ENCODE peak calls at places on chromosomes 5 and 9, in eight cellular contexts. One of them, this sample, is unnamed.

GRCh38 chr5:59264641-59265245 is 628.8 kb downstream of the PDE4D start:
- DNase-seq in IMR-90: no peak
- DNase-seq in neural progenitor cell: peak
- DNase-seq in upper lobe of right lung: no peak
- DNase-seq in epithelial cell of esophagus: no peak
- DNase-seq in CD8-positive, alpha-beta memory T cell: no peak
- DNase-seq in fibroblast of lung: peak
- DNase-seq in CD8-positive, alpha-beta T cell: no peak
- DNase-seq in this sample: no peak

GRCh38 chr9:83312543-83312942 is 225.7 kb downstream of the FRMD3 start:
- DNase-seq in CD8-positive, alpha-beta memory T cell: no peak
- DNase-seq in upper lobe of right lung: no peak
- DNase-seq in epithelial cell of esophagus: peak
- DNase-seq in neural progenitor cell: no peak
- DNase-seq in IMR-90: no peak
- DNase-seq in fibroblast of lung: no peak
- DNase-seq in CD8-positive, alpha-beta T cell: no peak
- DNase-seq in this sample: no peak

GRCh38 chr9:93891050-93891449 is 64.1 kb downstream of the BARX1 start:
- DNase-seq in upper lobe of right lung: no peak
- DNase-seq in epithelial cell of esophagus: no peak
- DNase-seq in fibroblast of lung: no peak
- DNase-seq in CD8-positive, alpha-beta T cell: no peak
- DNase-seq in IMR-90: no peak
- DNase-seq in neural progenitor cell: no peak
- DNase-seq in CD8-positive, alpha-beta memory T cell: no peak
- DNase-seq in this sample: no peak

GRCh38 chr5:106860398-106861044 is 810.2 kb downstream of the EFNA5 start:
- DNase-seq in CD8-positive, alpha-beta memory T cell: no peak
- DNase-seq in upper lobe of right lung: no peak
- DNase-seq in CD8-positive, alpha-beta T cell: no peak
- DNase-seq in IMR-90: no peak
- DNase-seq in neural progenitor cell: no peak
- DNase-seq in epithelial cell of esophagus: no peak
- DNase-seq in fibroblast of lung: no peak
- DNase-seq in this sample: no peak

GRCh38 chr5:171442287-171443042 is 23.0 kb downstream of the FGF18 start:
- DNase-seq in fibroblast of lung: peak
- DNase-seq in upper lobe of right lung: no peak
- DNase-seq in neural progenitor cell: no peak
- DNase-seq in CD8-positive, alpha-beta T cell: no peak
- DNase-seq in epithelial cell of esophagus: no peak
- DNase-seq in CD8-positive, alpha-beta memory T cell: no peak
- DNase-seq in IMR-90: peak
- DNase-seq in this sample: no peak

GRCh38 chr5:105828855-105829254 is 1841.9 kb downstream of the EFNA5 start:
- DNase-seq in CD8-positive, alpha-beta T cell: no peak
- DNase-seq in IMR-90: no peak
- DNase-seq in epithelial cell of esophagus: no peak
- DNase-seq in fibroblast of lung: no peak
- DNase-seq in CD8-positive, alpha-beta memory T cell: no peak
- DNase-seq in upper lobe of right lung: no peak
- DNase-seq in neural progenitor cell: no peak
- DNase-seq in this sample: no peak

GRCh38 chr9:534886-535285 is 306.6 kb upstream of the DMRT1 start:
- DNase-seq in CD8-positive, alpha-beta T cell: no peak
- DNase-seq in fibroblast of lung: no peak
- DNase-seq in CD8-positive, alpha-beta memory T cell: no peak
- DNase-seq in neural progenitor cell: no peak
- DNase-seq in epithelial cell of esophagus: peak
- DNase-seq in IMR-90: no peak
- DNase-seq in upper lobe of right lung: no peak
- DNase-seq in this sample: no peak

GRCh38 chr9:14153310-14153720 is 160.6 kb downstream of the NFIB start:
- DNase-seq in epithelial cell of esophagus: no peak
- DNase-seq in neural progenitor cell: peak
- DNase-seq in CD8-positive, alpha-beta memory T cell: no peak
- DNase-seq in CD8-positive, alpha-beta T cell: no peak
- DNase-seq in fibroblast of lung: no peak
- DNase-seq in upper lobe of right lung: no peak
- DNase-seq in IMR-90: no peak
- DNase-seq in this sample: no peak

GRCh38 chr5:174418809-174419522 is 305.4 kb upstream of the MSX2 start:
- DNase-seq in CD8-positive, alpha-beta memory T cell: peak
- DNase-seq in CD8-positive, alpha-beta T cell: no peak
- DNase-seq in fibroblast of lung: no peak
- DNase-seq in epithelial cell of esophagus: no peak
- DNase-seq in upper lobe of right lung: no peak
- DNase-seq in IMR-90: no peak
- DNase-seq in neural progenitor cell: peak
- DNase-seq in this sample: no peak

GRCh38 chr5:52356311-52356918 is 431.3 kb upstream of the ITGA1 start:
- DNase-seq in IMR-90: peak
- DNase-seq in upper lobe of right lung: no peak
- DNase-seq in neural progenitor cell: peak
- DNase-seq in epithelial cell of esophagus: peak
- DNase-seq in fibroblast of lung: no peak
- DNase-seq in CD8-positive, alpha-beta T cell: no peak
- DNase-seq in CD8-positive, alpha-beta memory T cell: no peak
- DNase-seq in this sample: no peak

GRCh38 chr5:115168829-115169391 is 798 bp downstream of the TRIM36 start:
- DNase-seq in CD8-positive, alpha-beta memory T cell: no peak
- DNase-seq in upper lobe of right lung: peak
- DNase-seq in neural progenitor cell: peak
- DNase-seq in CD8-positive, alpha-beta T cell: no peak
- DNase-seq in IMR-90: no peak
- DNase-seq in fibroblast of lung: peak
- DNase-seq in epithelial cell of esophagus: peak
- DNase-seq in this sample: no peak

GRCh38 chr5:161134123-161134522 is 282.1 kb upstream of the ATP10B start:
- DNase-seq in CD8-positive, alpha-beta memory T cell: no peak
- DNase-seq in IMR-90: no peak
- DNase-seq in CD8-positive, alpha-beta T cell: no peak
- DNase-seq in fibroblast of lung: no peak
- DNase-seq in upper lobe of right lung: no peak
- DNase-seq in epithelial cell of esophagus: no peak
- DNase-seq in neural progenitor cell: no peak
- DNase-seq in this sample: no peak

GRCh38 chr9:85960688-85961093 is 19.7 kb downstream of the NAA35 start:
- DNase-seq in CD8-positive, alpha-beta T cell: no peak
- DNase-seq in upper lobe of right lung: no peak
- DNase-seq in epithelial cell of esophagus: peak
- DNase-seq in fibroblast of lung: no peak
- DNase-seq in neural progenitor cell: no peak
- DNase-seq in CD8-positive, alpha-beta memory T cell: no peak
- DNase-seq in IMR-90: peak
- DNase-seq in this sample: no peak

GRCh38 chr5:168085321-168086040 is 206.0 kb upstream of the WWC1 start:
- DNase-seq in CD8-positive, alpha-beta memory T cell: no peak
- DNase-seq in epithelial cell of esophagus: no peak
- DNase-seq in neural progenitor cell: no peak
- DNase-seq in fibroblast of lung: peak
- DNase-seq in upper lobe of right lung: no peak
- DNase-seq in IMR-90: no peak
- DNase-seq in CD8-positive, alpha-beta T cell: no peak
- DNase-seq in this sample: no peak

GRCh38 chr5:173775692-173776135 is 112.4 kb upstream of the CPEB4 start:
- DNase-seq in IMR-90: no peak
- DNase-seq in fibroblast of lung: no peak
- DNase-seq in CD8-positive, alpha-beta memory T cell: no peak
- DNase-seq in neural progenitor cell: no peak
- DNase-seq in epithelial cell of esophagus: no peak
- DNase-seq in CD8-positive, alpha-beta T cell: no peak
- DNase-seq in upper lobe of right lung: no peak
- DNase-seq in this sample: no peak

GRCh38 chr5:143025376-143025775 is 255.2 kb downstream of the ARHGAP26 start:
- DNase-seq in epithelial cell of esophagus: no peak
- DNase-seq in upper lobe of right lung: no peak
- DNase-seq in CD8-positive, alpha-beta T cell: no peak
- DNase-seq in CD8-positive, alpha-beta memory T cell: no peak
- DNase-seq in fibroblast of lung: no peak
- DNase-seq in neural progenitor cell: no peak
- DNase-seq in IMR-90: no peak
- DNase-seq in this sample: no peak
- H3K4me3 ChIP-seq in epithelial cell of esophagus: no peak
- H3K4me3 ChIP-seq in upper lobe of right lung: no peak
- H3K4me3 ChIP-seq in CD8-positive, alpha-beta T cell: no peak
- H3K4me3 ChIP-seq in CD8-positive, alpha-beta memory T cell: no peak
- H3K4me3 ChIP-seq in fibroblast of lung: no peak
- H3K4me3 ChIP-seq in neural progenitor cell: no peak
- H3K4me3 ChIP-seq in IMR-90: no peak
- H3K4me3 ChIP-seq in this sample: peak

GRCh38 chr5:77631166-77631582 is 7.3 kb downstream of the OTP start:
- DNase-seq in fibroblast of lung: no peak
- DNase-seq in IMR-90: no peak
- DNase-seq in upper lobe of right lung: no peak
- DNase-seq in neural progenitor cell: no peak
- DNase-seq in CD8-positive, alpha-beta memory T cell: no peak
- DNase-seq in epithelial cell of esophagus: no peak
- DNase-seq in CD8-positive, alpha-beta T cell: no peak
- DNase-seq in this sample: peak
- H3K4me3 ChIP-seq in fibroblast of lung: no peak
- H3K4me3 ChIP-seq in IMR-90: no peak
- H3K4me3 ChIP-seq in upper lobe of right lung: peak
- H3K4me3 ChIP-seq in neural progenitor cell: peak
- H3K4me3 ChIP-seq in CD8-positive, alpha-beta memory T cell: peak
- H3K4me3 ChIP-seq in epithelial cell of esophagus: no peak
- H3K4me3 ChIP-seq in CD8-positive, alpha-beta T cell: peak
- H3K4me3 ChIP-seq in this sample: peak

GRCh38 chr9:136712690-136713554 is 550 bp downstream of the DIPK1B start:
- DNase-seq in upper lobe of right lung: no peak
- DNase-seq in CD8-positive, alpha-beta memory T cell: no peak
- DNase-seq in neural progenitor cell: peak
- DNase-seq in CD8-positive, alpha-beta T cell: no peak
- DNase-seq in epithelial cell of esophagus: no peak
- DNase-seq in IMR-90: no peak
- DNase-seq in fibroblast of lung: no peak
- DNase-seq in this sample: no peak
- H3K4me3 ChIP-seq in upper lobe of right lung: peak
- H3K4me3 ChIP-seq in CD8-positive, alpha-beta memory T cell: no peak
- H3K4me3 ChIP-seq in neural progenitor cell: peak
- H3K4me3 ChIP-seq in CD8-positive, alpha-beta T cell: no peak
- H3K4me3 ChIP-seq in epithelial cell of esophagus: peak
- H3K4me3 ChIP-seq in IMR-90: peak
- H3K4me3 ChIP-seq in fibroblast of lung: no peak
- H3K4me3 ChIP-seq in this sample: no peak

GRCh38 chr5:149500922-149501582 is 50.2 kb downstream of the CSNK1A1 start:
- DNase-seq in IMR-90: peak
- DNase-seq in epithelial cell of esophagus: no peak
- DNase-seq in neural progenitor cell: no peak
- DNase-seq in upper lobe of right lung: no peak
- DNase-seq in CD8-positive, alpha-beta memory T cell: no peak
- DNase-seq in fibroblast of lung: peak
- DNase-seq in CD8-positive, alpha-beta T cell: no peak
- DNase-seq in this sample: no peak
- H3K4me3 ChIP-seq in IMR-90: no peak
- H3K4me3 ChIP-seq in epithelial cell of esophagus: no peak
- H3K4me3 ChIP-seq in neural progenitor cell: no peak
- H3K4me3 ChIP-seq in upper lobe of right lung: no peak
- H3K4me3 ChIP-seq in CD8-positive, alpha-beta memory T cell: no peak
- H3K4me3 ChIP-seq in fibroblast of lung: no peak
- H3K4me3 ChIP-seq in CD8-positive, alpha-beta T cell: no peak
- H3K4me3 ChIP-seq in this sample: no peak

GRCh38 chr5:55923873-55924500 is 70.8 kb downstream of the IL6ST start:
- DNase-seq in epithelial cell of esophagus: no peak
- DNase-seq in CD8-positive, alpha-beta T cell: no peak
- DNase-seq in IMR-90: no peak
- DNase-seq in CD8-positive, alpha-beta memory T cell: no peak
- DNase-seq in neural progenitor cell: no peak
- DNase-seq in upper lobe of right lung: no peak
- DNase-seq in fibroblast of lung: no peak
- DNase-seq in this sample: no peak
- H3K4me3 ChIP-seq in epithelial cell of esophagus: no peak
- H3K4me3 ChIP-seq in CD8-positive, alpha-beta T cell: no peak
- H3K4me3 ChIP-seq in IMR-90: no peak
- H3K4me3 ChIP-seq in CD8-positive, alpha-beta memory T cell: peak
- H3K4me3 ChIP-seq in neural progenitor cell: no peak
- H3K4me3 ChIP-seq in upper lobe of right lung: peak
- H3K4me3 ChIP-seq in fibroblast of lung: no peak
- H3K4me3 ChIP-seq in this sample: no peak

DNA sequence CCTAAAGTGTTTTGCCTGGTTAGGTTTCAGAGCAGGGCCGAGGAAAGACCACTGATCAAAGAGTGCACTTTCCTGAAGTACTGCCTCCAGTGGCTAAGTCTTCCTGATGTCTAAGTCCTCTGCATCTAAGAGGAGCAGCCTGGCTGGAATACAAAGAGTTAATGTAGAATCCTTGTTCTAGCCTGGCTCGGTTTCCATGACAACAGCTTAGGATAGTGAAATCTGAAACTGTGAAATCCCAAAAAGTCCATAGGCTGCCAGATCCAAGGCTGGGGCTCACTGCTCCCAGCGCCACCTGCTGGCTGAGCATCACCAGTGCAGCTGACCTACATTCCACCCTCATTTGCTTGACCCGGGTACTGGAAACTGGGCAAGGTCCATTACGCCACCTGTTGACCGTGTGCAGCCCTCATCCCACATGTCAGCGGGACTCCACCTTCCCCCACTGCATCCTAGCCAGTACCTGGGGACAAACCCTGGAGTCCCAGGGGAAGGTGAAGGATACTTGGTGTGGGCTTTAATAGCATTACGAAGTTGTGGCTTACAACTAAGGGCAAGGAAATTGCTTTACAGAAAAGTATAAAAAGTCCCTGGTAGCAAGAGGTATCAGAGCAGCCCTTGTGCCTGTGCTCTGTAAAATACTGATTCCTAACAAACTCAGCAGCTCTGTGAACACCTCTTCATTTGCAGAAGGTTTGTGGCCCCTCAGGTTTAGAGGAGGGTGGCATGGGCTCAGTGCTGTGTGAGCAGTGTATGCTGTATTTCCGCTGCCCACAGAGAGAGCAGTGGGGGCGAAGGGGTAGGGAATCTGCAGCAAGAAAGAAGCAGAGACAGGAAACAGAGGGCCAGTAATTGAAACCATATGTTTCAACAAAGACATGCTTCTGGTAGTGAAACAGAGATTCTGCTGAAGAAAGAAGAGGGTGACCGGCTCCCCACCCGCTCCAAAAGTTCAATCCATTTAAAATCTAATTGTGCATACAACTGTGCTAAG is 36.0 kb downstream of the PCDHGC5 start:
- DNase-seq in fibroblast of lung: peak
- DNase-seq in IMR-90: peak
- DNase-seq in epithelial cell of esophagus: peak
- DNase-seq in neural progenitor cell: peak
- DNase-seq in upper lobe of right lung: peak
- DNase-seq in CD8-positive, alpha-beta memory T cell: peak
- DNase-seq in CD8-positive, alpha-beta T cell: peak
- DNase-seq in this sample: no peak
- H3K4me3 ChIP-seq in fibroblast of lung: no peak
- H3K4me3 ChIP-seq in IMR-90: no peak
- H3K4me3 ChIP-seq in epithelial cell of esophagus: no peak
- H3K4me3 ChIP-seq in neural progenitor cell: no peak
- H3K4me3 ChIP-seq in upper lobe of right lung: no peak
- H3K4me3 ChIP-seq in CD8-positive, alpha-beta memory T cell: no peak
- H3K4me3 ChIP-seq in CD8-positive, alpha-beta T cell: no peak
- H3K4me3 ChIP-seq in this sample: no peak

GRCh38 chr5:148386041-148386440 is 2.3 kb downstream of the FBXO38 start:
- DNase-seq in IMR-90: no peak
- DNase-seq in epithelial cell of esophagus: peak
- DNase-seq in neural progenitor cell: no peak
- DNase-seq in CD8-positive, alpha-beta memory T cell: no peak
- DNase-seq in fibroblast of lung: no peak
- DNase-seq in CD8-positive, alpha-beta T cell: no peak
- DNase-seq in upper lobe of right lung: no peak
- DNase-seq in this sample: no peak
- H3K4me3 ChIP-seq in IMR-90: no peak
- H3K4me3 ChIP-seq in epithelial cell of esophagus: no peak
- H3K4me3 ChIP-seq in neural progenitor cell: no peak
- H3K4me3 ChIP-seq in CD8-positive, alpha-beta memory T cell: no peak
- H3K4me3 ChIP-seq in fibroblast of lung: no peak
- H3K4me3 ChIP-seq in CD8-positive, alpha-beta T cell: no peak
- H3K4me3 ChIP-seq in upper lobe of right lung: no peak
- H3K4me3 ChIP-seq in this sample: no peak